ENCODE peak calls at places on chromosomes 13 and 19, in five cellular contexts. One of them, this sample, is unnamed.

GRCh38 chr13:49649244-49649962 is 21.1 kb downstream of the ARL11 start:
- DNase-seq in fibroblast of pulmonary artery: peak; percentile 59
- DNase-seq in B cell: no peak
- DNase-seq in PC-9: no peak
- DNase-seq in thoracic aorta: no peak
- DNase-seq in this sample: no peak

GRCh38 chr13:32639502-32640105 is 53.4 kb downstream of the PDS5B start:
- DNase-seq in thoracic aorta: peak; percentile 10
- DNase-seq in PC-9: no peak
- DNase-seq in B cell: peak; percentile 67
- DNase-seq in fibroblast of pulmonary artery: peak; percentile 83
- DNase-seq in this sample: peak; percentile 30

GRCh38 chr13:111323549-111323948 is 3.1 kb downstream of the TEX29 start:
- DNase-seq in PC-9: no peak
- DNase-seq in fibroblast of pulmonary artery: no peak
- DNase-seq in B cell: no peak
- DNase-seq in thoracic aorta: no peak
- DNase-seq in this sample: no peak

GRCh38 chr13:20882206-20882605 is 20.3 kb downstream of the XPO4 start:
- DNase-seq in thoracic aorta: no peak
- DNase-seq in B cell: no peak
- DNase-seq in PC-9: no peak
- DNase-seq in fibroblast of pulmonary artery: peak; percentile 16
- DNase-seq in this sample: no peak

GRCh38 chr19:48881741-48882657 is 9.8 kb downstream of the PPP1R15A start:
- DNase-seq in thoracic aorta: no peak
- DNase-seq in fibroblast of pulmonary artery: no peak
- DNase-seq in PC-9: no peak
- DNase-seq in B cell: peak; percentile 53
- DNase-seq in this sample: no peak

GRCh38 chr13:48647625-48648024 is 6.1 kb upstream of the CYSLTR2 start:
- DNase-seq in PC-9: no peak
- DNase-seq in B cell: peak; percentile 12
- DNase-seq in thoracic aorta: no peak
- DNase-seq in fibroblast of pulmonary artery: no peak
- DNase-seq in this sample: no peak

GRCh38 chr13:113220141-113220598 is 10.8 kb downstream of the CUL4A start:
- DNase-seq in thoracic aorta: no peak
- DNase-seq in fibroblast of pulmonary artery: no peak
- DNase-seq in B cell: no peak
- DNase-seq in PC-9: no peak
- DNase-seq in this sample: no peak

GRCh38 chr13:110881811-110882210 is 33.1 kb downstream of the ANKRD10 start:
- DNase-seq in B cell: no peak
- DNase-seq in thoracic aorta: no peak
- DNase-seq in PC-9: no peak
- DNase-seq in fibroblast of pulmonary artery: no peak
- DNase-seq in this sample: no peak

GRCh38 chr19:39846176-39846677 is at the start of gene FBL:
- DNase-seq in thoracic aorta: peak; percentile 79
- DNase-seq in B cell: peak; percentile 99
- DNase-seq in fibroblast of pulmonary artery: peak; percentile 93
- DNase-seq in PC-9: peak; percentile 71
- DNase-seq in this sample: peak; percentile 100

GRCh38 chr19:15114153-15114540 is 6.9 kb downstream of the SYDE1 start:
- DNase-seq in fibroblast of pulmonary artery: peak; percentile 54
- DNase-seq in PC-9: no peak
- DNase-seq in B cell: no peak
- DNase-seq in thoracic aorta: no peak
- DNase-seq in this sample: no peak

GRCh38 chr13:19781526-19781925 is 1.2 kb downstream of the PSPC1 start:
- DNase-seq in B cell: no peak
- DNase-seq in PC-9: no peak
- DNase-seq in thoracic aorta: no peak
- DNase-seq in fibroblast of pulmonary artery: peak; percentile 7
- DNase-seq in this sample: no peak

GRCh38 chr13:97648171-97648880 is 214.4 kb downstream of the RAP2A start:
- DNase-seq in thoracic aorta: no peak
- DNase-seq in fibroblast of pulmonary artery: peak; percentile 72
- DNase-seq in B cell: no peak
- DNase-seq in PC-9: no peak
- DNase-seq in this sample: no peak

GRCh38 chr13:49304763-49305695 is 57.3 kb downstream of the CDADC1 start:
- DNase-seq in PC-9: no peak
- DNase-seq in thoracic aorta: no peak
- DNase-seq in B cell: no peak
- DNase-seq in fibroblast of pulmonary artery: no peak
- DNase-seq in this sample: no peak

GRCh38 chr13:113366031-113366588 is 2.2 kb upstream of the GRTP1 start:
- DNase-seq in thoracic aorta: no peak
- DNase-seq in fibroblast of pulmonary artery: no peak
- DNase-seq in B cell: no peak
- DNase-seq in PC-9: no peak
- DNase-seq in this sample: no peak

GRCh38 chr13:51524312-51524711 is 60.0 kb upstream of the WDFY2 start:
- DNase-seq in thoracic aorta: no peak
- DNase-seq in fibroblast of pulmonary artery: no peak
- DNase-seq in B cell: no peak
- DNase-seq in PC-9: peak; percentile 84
- DNase-seq in this sample: no peak

GRCh38 chr19:40175820-40176219 is 15.4 kb upstream of the MAP3K10 start:
- DNase-seq in B cell: no peak
- DNase-seq in thoracic aorta: no peak
- DNase-seq in PC-9: no peak
- DNase-seq in fibroblast of pulmonary artery: no peak
- DNase-seq in this sample: no peak

GRCh38 chr19:30857966-30858490 is 485.8 kb downstream of the ZNF536 start:
- DNase-seq in B cell: no peak
- DNase-seq in fibroblast of pulmonary artery: no peak
- DNase-seq in PC-9: no peak
- DNase-seq in thoracic aorta: no peak
- DNase-seq in this sample: no peak

GRCh38 chr13:19862511-19863313 is 737 bp downstream of the ZMYM5 start:
- DNase-seq in fibroblast of pulmonary artery: peak; percentile 16
- DNase-seq in PC-9: peak; percentile 35
- DNase-seq in B cell: peak; percentile 62
- DNase-seq in thoracic aorta: no peak
- DNase-seq in this sample: no peak

GRCh38 chr13:113653264-113654174 is 4.5 kb downstream of the ATP4B start:
- DNase-seq in B cell: no peak
- DNase-seq in thoracic aorta: no peak
- DNase-seq in PC-9: no peak
- DNase-seq in fibroblast of pulmonary artery: no peak
- DNase-seq in this sample: no peak

GRCh38 chr19:2270572-2271515 is 11.1 kb downstream of the PEAK3 start:
- DNase-seq in PC-9: no peak
- DNase-seq in thoracic aorta: peak; percentile 33
- DNase-seq in fibroblast of pulmonary artery: peak; percentile 89
- DNase-seq in B cell: peak; percentile 88
- DNase-seq in this sample: no peak

GRCh38 chr13:40102854-40103253 is 447.4 kb downstream of the COG6 start:
- DNase-seq in PC-9: no peak
- DNase-seq in B cell: no peak
- DNase-seq in thoracic aorta: no peak
- DNase-seq in fibroblast of pulmonary artery: peak; percentile 90
- DNase-seq in this sample: no peak

GRCh38 chr13:30715837-30716236 is 19.5 kb upstream of the ALOX5AP start:
- DNase-seq in B cell: no peak
- DNase-seq in PC-9: peak; percentile 34
- DNase-seq in fibroblast of pulmonary artery: peak; percentile 58
- DNase-seq in thoracic aorta: no peak
- DNase-seq in this sample: no peak

GRCh38 chr19:57161985-57162544 is 5.2 kb downstream of the DUXA start:
- DNase-seq in PC-9: no peak
- DNase-seq in thoracic aorta: no peak
- DNase-seq in fibroblast of pulmonary artery: no peak
- DNase-seq in B cell: no peak
- DNase-seq in this sample: no peak

GRCh38 chr19:6233051-6233826 is 46.5 kb downstream of the MLLT1 start:
- DNase-seq in thoracic aorta: peak; percentile 50
- DNase-seq in B cell: no peak
- DNase-seq in fibroblast of pulmonary artery: peak; percentile 73
- DNase-seq in PC-9: no peak
- DNase-seq in this sample: no peak

GRCh38 chr19:16160445-16160942 is 12.8 kb downstream of the CIB3 start:
- DNase-seq in B cell: no peak
- DNase-seq in thoracic aorta: no peak
- DNase-seq in PC-9: no peak
- DNase-seq in fibroblast of pulmonary artery: no peak
- DNase-seq in this sample: no peak

GRCh38 chr13:55572862-55573261 is 1567.9 kb upstream of the PRR20A start:
- DNase-seq in PC-9: no peak
- DNase-seq in fibroblast of pulmonary artery: no peak
- DNase-seq in thoracic aorta: no peak
- DNase-seq in B cell: no peak
- DNase-seq in this sample: no peak

GRCh38 chr19:3593156-3593555 is 7.9 kb downstream of the GIPC3 start:
- DNase-seq in B cell: no peak
- DNase-seq in PC-9: no peak
- DNase-seq in fibroblast of pulmonary artery: no peak
- DNase-seq in thoracic aorta: no peak
- DNase-seq in this sample: no peak

GRCh38 chr19:14168993-14169392 is 32.6 kb upstream of the ASF1B start:
- DNase-seq in fibroblast of pulmonary artery: no peak
- DNase-seq in thoracic aorta: no peak
- DNase-seq in PC-9: no peak
- DNase-seq in B cell: no peak
- DNase-seq in this sample: no peak

GRCh38 chr13:45049478-45049877 is 60.1 kb downstream of the GPALPP1 start:
- DNase-seq in PC-9: no peak
- DNase-seq in fibroblast of pulmonary artery: no peak
- DNase-seq in B cell: no peak
- DNase-seq in thoracic aorta: no peak
- DNase-seq in this sample: no peak
- TF ChIP-seq CTCF in PC-9: no peak
- TF ChIP-seq CTCF in fibroblast of pulmonary artery: no peak
- TF ChIP-seq CTCF in B cell: no peak
- TF ChIP-seq CTCF in thoracic aorta: no peak
- TF ChIP-seq CTCF in this sample: no peak

GRCh38 chr13:34847751-34848150 is 94.3 kb upstream of the NBEA start:
- DNase-seq in PC-9: no peak
- DNase-seq in thoracic aorta: no peak
- DNase-seq in fibroblast of pulmonary artery: no peak
- DNase-seq in B cell: no peak
- DNase-seq in this sample: no peak
- TF ChIP-seq CTCF in PC-9: no peak
- TF ChIP-seq CTCF in thoracic aorta: no peak
- TF ChIP-seq CTCF in fibroblast of pulmonary artery: no peak
- TF ChIP-seq CTCF in B cell: no peak
- TF ChIP-seq CTCF in this sample: no peak

GRCh38 chr13:81393686-81394085 is 1052.8 kb upstream of the SPRY2 start:
- DNase-seq in fibroblast of pulmonary artery: no peak
- DNase-seq in PC-9: no peak
- DNase-seq in thoracic aorta: no peak
- DNase-seq in B cell: no peak
- DNase-seq in this sample: no peak
- TF ChIP-seq CTCF in fibroblast of pulmonary artery: no peak
- TF ChIP-seq CTCF in PC-9: no peak
- TF ChIP-seq CTCF in thoracic aorta: no peak
- TF ChIP-seq CTCF in B cell: no peak
- TF ChIP-seq CTCF in this sample: no peak

GRCh38 chr19:10551698-10552301 is 8.1 kb downstream of the ATG4D start:
- DNase-seq in fibroblast of pulmonary artery: peak; percentile 49
- DNase-seq in PC-9: peak; percentile 72
- DNase-seq in B cell: no peak
- DNase-seq in thoracic aorta: no peak
- DNase-seq in this sample: no peak
- TF ChIP-seq CTCF in fibroblast of pulmonary artery: peak; percentile 20
- TF ChIP-seq CTCF in PC-9: peak; percentile 46
- TF ChIP-seq CTCF in B cell: no peak
- TF ChIP-seq CTCF in thoracic aorta: no peak
- TF ChIP-seq CTCF in this sample: no peak

GRCh38 chr19:741506-742131 is 9.3 kb upstream of the MISP start:
- DNase-seq in thoracic aorta: no peak
- DNase-seq in PC-9: no peak
- DNase-seq in fibroblast of pulmonary artery: no peak
- DNase-seq in B cell: no peak
- DNase-seq in this sample: no peak
- TF ChIP-seq CTCF in thoracic aorta: no peak
- TF ChIP-seq CTCF in PC-9: peak; percentile 50
- TF ChIP-seq CTCF in fibroblast of pulmonary artery: peak; percentile 26
- TF ChIP-seq CTCF in B cell: no peak
- TF ChIP-seq CTCF in this sample: no peak

GRCh38 chr19:46299695-46300094 is 2.9 kb downstream of the HIF3A start:
- DNase-seq in fibroblast of pulmonary artery: no peak
- DNase-seq in thoracic aorta: no peak
- DNase-seq in PC-9: no peak
- DNase-seq in B cell: no peak
- DNase-seq in this sample: no peak

GRCh38 chr19:46299004-46299509 is 2.2 kb downstream of the HIF3A start:
- DNase-seq in PC-9: peak; percentile 74
- DNase-seq in thoracic aorta: peak; percentile 74
- DNase-seq in fibroblast of pulmonary artery: peak; percentile 97
- DNase-seq in B cell: no peak
- DNase-seq in this sample: no peak

GRCh38 chr19:46296722-46297431 is at the start of gene HIF3A:
- DNase-seq in PC-9: no peak
- DNase-seq in thoracic aorta: no peak
- DNase-seq in B cell: no peak
- DNase-seq in fibroblast of pulmonary artery: peak; percentile 73
- DNase-seq in this sample: no peak

GRCh38 chr19:46298477-46299003 is 1.7 kb downstream of the HIF3A start:
- DNase-seq in B cell: no peak
- DNase-seq in PC-9: no peak
- DNase-seq in fibroblast of pulmonary artery: no peak
- DNase-seq in thoracic aorta: no peak
- DNase-seq in this sample: no peak

GRCh38 chr19:46297700-46298476 is 1.0 kb downstream of the HIF3A start:
- DNase-seq in thoracic aorta: peak; percentile 47
- DNase-seq in PC-9: no peak
- DNase-seq in B cell: no peak
- DNase-seq in fibroblast of pulmonary artery: peak; percentile 92
- DNase-seq in this sample: no peak
- TF ChIP-seq CTCF in thoracic aorta: peak; percentile 36
- TF ChIP-seq CTCF in PC-9: no peak
- TF ChIP-seq CTCF in B cell: no peak
- TF ChIP-seq CTCF in fibroblast of pulmonary artery: peak; percentile 21
- TF ChIP-seq CTCF in this sample: no peak

This sample was measured in Panc1.